ENCODE peak calls at places on chromosomes 7 and 10, in five cellular contexts. Q, H, S, V and B are unnamed samples.

GRCh38 chr10:116910924-116911323 is 61.6 kb downstream of the ENO4 start:
- DNase-seq in H (no peak), V (no peak), S (no peak), Q (no peak), B (no peak)

GRCh38 chr7:90425376-90425775 is 22.1 kb downstream of the CLDN12 start:
- DNase-seq in Q (no peak), H (no peak), S (no peak), V (no peak), B (no peak)

GRCh38 chr7:158834799-158835784 is 5.8 kb upstream of the ESYT2 start:
- DNase-seq in V (no peak), H (no peak), Q (no peak), S (no peak), B (no peak)

GRCh38 chr10:84205049-84205852 is 10.9 kb downstream of the CDHR1 start:
- DNase-seq in H (no peak), S (peak), Q (peak), V (peak), B (no peak)

GRCh38 chr7:128889121-128889520 is 21.4 kb downstream of the KCP start:
- DNase-seq in V (no peak), H (no peak), Q (no peak), S (no peak), B (no peak)

GRCh38 chr7:130996841-130997231 is 262.8 kb upstream of the KLF14 start:
- DNase-seq in S (peak), H (no peak), Q (peak), V (peak), B (no peak)

GRCh38 chr7:150411606-150412005 is 32.5 kb downstream of the ZNF775 start:
- DNase-seq in H (no peak), Q (no peak), V (no peak), S (no peak), B (no peak)

GRCh38 chr10:122567056-122567660 is 6.6 kb downstream of the DMBT1 start:
- DNase-seq in V (peak), S (peak), H (no peak), Q (peak), B (no peak)

GRCh38 chr10:48289652-48290238 is 15.2 kb upstream of the FRMPD2 start:
- DNase-seq in S (peak), V (peak), Q (peak), H (no peak), B (no peak)

GRCh38 chr7:112112822-112113255 is 93.4 kb downstream of the DOCK4 start:
- DNase-seq in S (no peak), Q (no peak), V (no peak), H (peak), B (no peak)